ENCODE peak calls at places on chromosomes 12 and 14, in six cellular contexts. S is A549, E is tibial nerve, G is transverse colon, H is H1, W is sigmoid colon. L is an unnamed sample. For H3K9me3, the result is how much of the 10 kb centered on the place peaks cover.

GRCh38 chr14:101076451-101077220 is 173.1 kb upstream of the RTL1 start:
- DNase-seq in G (no peak), E (no peak), W (peak), S (no peak), H (no peak), L (no peak)

GRCh38 chr14:63039800-63040380 is 5.4 kb downstream of the KCNH5 start:
- DNase-seq in H (no peak), E (no peak), G (no peak), S (no peak), W (no peak), L (no peak)

GRCh38 chr14:70254476-70254961 is 65.8 kb upstream of the SLC8A3 start:
- DNase-seq in W (no peak), H (no peak), G (peak), E (no peak), S (no peak), L (peak)

GRCh38 chr12:28082101-28082500 is 108.2 kb upstream of the CCDC91 start:
- DNase-seq in W (no peak), H (no peak), S (no peak), E (no peak), G (no peak), L (no peak)

GRCh38 chr12:72491399-72491798 is 219.2 kb downstream of the TRHDE start:
- DNase-seq in G (no peak), E (no peak), H (no peak), S (no peak), W (no peak), L (no peak)

GRCh38 chr14:66224492-66225178 is 261.5 kb upstream of the CCDC196 start:
- DNase-seq in E (no peak), S (no peak), H (no peak), G (no peak), W (no peak), L (no peak)

GRCh38 chr12:49367381-49368239 is at the start of gene SPATS2:
- DNase-seq in G (peak), E (peak), S (no peak), W (peak), H (no peak), L (no peak)

GRCh38 chr12:92068441-92068840 is 77.2 kb downstream of the BTG1 start:
- DNase-seq in E (no peak), G (no peak), W (no peak), H (no peak), S (no peak), L (no peak)

GRCh38 chr12:2640281-2640680 is 154.5 kb upstream of the FKBP4 start:
- DNase-seq in W (peak), S (peak), G (peak), H (no peak), E (no peak), L (no peak)

GRCh38 chr14:89933002-89933401 is 21.5 kb downstream of the EFCAB11 start:
- DNase-seq in E (no peak), G (no peak), W (no peak), S (no peak), H (no peak), L (no peak)

GRCh38 chr12:47992776-47993175 is 11.5 kb downstream of the COL2A1 start:
- DNase-seq in G (no peak), H (no peak), W (peak), S (no peak), E (no peak), L (no peak)

GRCh38 chr12:132374821-132375445 is 45.5 kb upstream of the GALNT9 start:
- DNase-seq in S (no peak), E (no peak), H (no peak), W (peak), G (no peak), L (no peak)

GRCh38 chr14:70845601-70846000 is 36.3 kb upstream of the MAP3K9 start:
- DNase-seq in E (no peak), H (no peak), G (no peak), S (no peak), W (no peak), L (no peak)

GRCh38 chr14:83425138-83425537 is 1891.5 kb upstream of the SEL1L start:
- DNase-seq in W (no peak), H (no peak), G (no peak), S (no peak), E (no peak), L (no peak)

GRCh38 chr12:50985322-50985721 is 33.0 kb downstream of the HIGD1C start:
- DNase-seq in H (no peak), E (peak), S (no peak), G (no peak), W (peak), L (no peak)
- H3K27ac ChIP-seq in H (no peak), E (peak), S (no peak), G (peak), W (peak), L (no peak)

DNA sequence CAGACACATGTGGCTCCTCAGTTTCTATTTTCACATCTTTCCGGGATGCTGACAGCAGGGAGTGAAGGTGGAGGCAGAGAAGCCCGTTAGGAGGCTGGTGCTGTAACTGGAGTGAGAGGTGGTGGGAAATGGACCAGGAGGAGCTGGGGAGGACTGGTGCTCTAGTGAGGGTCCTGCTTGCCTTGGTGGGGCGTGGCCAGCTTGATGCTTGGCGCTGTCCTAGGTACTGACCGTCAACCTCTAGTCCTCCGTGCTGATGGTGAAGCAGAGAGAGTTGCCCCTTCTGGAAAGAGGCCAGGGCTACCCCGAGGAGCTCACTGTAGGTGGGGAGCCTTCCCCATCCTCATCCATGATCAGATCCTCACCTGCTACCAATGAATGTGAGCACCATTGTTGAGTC is 1.4 kb downstream of the TRMT61A start:
- DNase-seq in H (no peak), G (no peak), W (peak), E (no peak), S (no peak), L (peak)
- TF ChIP-seq EP300 in H (no peak), G (no peak), W (no peak), E (no peak), S (no peak), L (no peak)

GRCh38 chr12:53500776-53501614 is at the start of gene TARBP2:
- DNase-seq in S (peak), W (peak), H (peak), E (peak), G (peak), L (peak)

GRCh38 chr12:53504004-53504920 is 3.0 kb downstream of the NPFF start:
- DNase-seq in W (peak), S (no peak), H (no peak), G (no peak), E (no peak), L (no peak)

GRCh38 chr12:53502983-53503728 is 2.1 kb downstream of the TARBP2 start:
- DNase-seq in S (no peak), E (no peak), H (no peak), W (peak), G (no peak), L (no peak)

GRCh38 chr12:53501615-53502181 is 615 bp downstream of the TARBP2 start:
- DNase-seq in W (peak), H (no peak), G (no peak), E (no peak), S (no peak), L (no peak)

GRCh38 chr12:53502331-53502730 is 1.2 kb downstream of the TARBP2 start:
- DNase-seq in G (no peak), W (peak), H (no peak), S (no peak), E (no peak), L (peak)
- H3K9me3 ChIP-seq in G (under half), W (under half), H (under half), S (under half), E (under half), L (under half)

GRCh38 chr12:76311796-76312195 is 36.4 kb downstream of the BBS10 start:
- DNase-seq in S (no peak), G (no peak), E (no peak), H (no peak), W (no peak), L (no peak)
- H3K27ac ChIP-seq in S (peak), G (no peak), E (no peak), H (no peak), W (no peak), L (no peak)

GRCh38 chr12:46919666-46920065 is 93.9 kb upstream of the SLC38A4 start:
- DNase-seq in G (no peak), E (no peak), S (no peak), H (no peak), W (no peak), L (no peak)

GRCh38 chr12:46921754-46922113 is 95.9 kb upstream of the SLC38A4 start:
- DNase-seq in G (no peak), S (no peak), H (no peak), E (no peak), W (no peak), L (no peak)

GRCh38 chr12:46918631-46919030 is 92.8 kb upstream of the SLC38A4 start:
- DNase-seq in H (no peak), W (no peak), G (no peak), E (no peak), S (no peak), L (no peak)

GRCh38 chr12:46921048-46921753 is 95.4 kb upstream of the SLC38A4 start:
- DNase-seq in E (no peak), H (no peak), S (no peak), W (no peak), G (no peak), L (no peak)

GRCh38 chr12:46920503-46920902 is 94.7 kb upstream of the SLC38A4 start:
- DNase-seq in S (no peak), H (no peak), G (no peak), W (no peak), E (no peak), L (no peak)
- TF ChIP-seq EP300 in S (no peak), H (no peak), G (no peak), W (no peak), E (no peak), L (no peak)

L was measured in ovary.